ENCODE peak calls at places on chromosome 2, in eight cellular contexts. U is AG04450, H is small intestine, S is A549, R is HFF-Myc, J is body of pancreas, M is fibroblast of lung, I is psoas muscle. D is an unnamed sample.
A peak's percentile ranks its signal among the peaks of the same experiment; 100 is the strongest.

GRCh38 chr2:175575346-175576258 is 394.1 kb upstream of the ATP5MC3 start:
- DNase-seq in M (no peak), R (no peak), H (no peak), S (no peak), J (no peak), U (no peak), I (no peak), D (no peak)

GRCh38 chr2:181372656-181373055 is 84.5 kb upstream of the ITGA4 start:
- DNase-seq in R (no peak), U (no peak), M (no peak), S (no peak), J (no peak), H (no peak), I (no peak), D (no peak)

GRCh38 chr2:128498589-128498988 is 179.9 kb upstream of the HS6ST1 start:
- DNase-seq in U (no peak), S (no peak), H (no peak), R (no peak), I (no peak), M (no peak), J (no peak), D (no peak)

GRCh38 chr2:99940963-99941362 is 201.4 kb downstream of the AFF3 start:
- DNase-seq in H (no peak), J (no peak), S (no peak), R (no peak), I (no peak), U (no peak), M (peak; percentile 42), D (no peak)

GRCh38 chr2:111121028-111121872 is 536 bp downstream of the BCL2L11 start:
- DNase-seq in H (peak; percentile 54), I (peak; percentile 72), J (peak; percentile 61), U (no peak), R (no peak), M (peak; percentile 33), S (peak; percentile 45), D (peak; percentile 64)

GRCh38 chr2:1309507-1309906 is 103.8 kb upstream of the TPO start:
- DNase-seq in M (no peak), I (no peak), S (no peak), R (no peak), U (no peak), H (no peak), J (no peak), D (no peak)

GRCh38 chr2:42879913-42880737 is 87.7 kb upstream of the HAAO start:
- DNase-seq in H (no peak), I (no peak), U (no peak), S (no peak), J (peak; percentile 49), R (no peak), M (no peak), D (no peak)

GRCh38 chr2:193743089-193743488 is 1548.4 kb upstream of the TMEFF2 start:
- DNase-seq in R (no peak), M (no peak), S (no peak), U (no peak), H (no peak), I (no peak), J (no peak), D (no peak)

GRCh38 chr2:30768708-30769580 is 38.3 kb downstream of the CAPN13 start:
- DNase-seq in S (no peak), M (no peak), R (no peak), U (no peak), I (no peak), H (no peak), J (no peak), D (no peak)

GRCh38 chr2:235078182-235078581 is 126.4 kb downstream of the SH3BP4 start:
- DNase-seq in J (no peak), S (no peak), M (no peak), U (no peak), I (no peak), R (no peak), H (no peak), D (no peak)

GRCh38 chr2:72141881-72142742 is 5.5 kb downstream of the CYP26B1 start:
- DNase-seq in I (no peak), J (no peak), M (no peak), U (no peak), R (no peak), H (no peak), S (no peak), D (no peak)

GRCh38 chr2:239316562-239317465 is 84.0 kb downstream of the HDAC4 start:
- DNase-seq in S (no peak), U (no peak), M (peak; percentile 71), R (no peak), H (peak; percentile 57), J (peak; percentile 54), I (peak; percentile 84), D (peak; percentile 23)

GRCh38 chr2:170822292-170822884 is 5.7 kb downstream of the GAD1 start:
- DNase-seq in I (no peak), S (peak; percentile 37), R (no peak), J (no peak), U (no peak), H (no peak), M (no peak), D (no peak)
- H3K4me3 ChIP-seq in I (peak overlapping the region; percentile 60), S (peak overlapping the region; percentile 37), R (no peak overlapping the region), J (no peak overlapping the region), U (no peak overlapping the region), H (no peak overlapping the region), M (no peak overlapping the region), D (no peak overlapping the region)

DNA sequence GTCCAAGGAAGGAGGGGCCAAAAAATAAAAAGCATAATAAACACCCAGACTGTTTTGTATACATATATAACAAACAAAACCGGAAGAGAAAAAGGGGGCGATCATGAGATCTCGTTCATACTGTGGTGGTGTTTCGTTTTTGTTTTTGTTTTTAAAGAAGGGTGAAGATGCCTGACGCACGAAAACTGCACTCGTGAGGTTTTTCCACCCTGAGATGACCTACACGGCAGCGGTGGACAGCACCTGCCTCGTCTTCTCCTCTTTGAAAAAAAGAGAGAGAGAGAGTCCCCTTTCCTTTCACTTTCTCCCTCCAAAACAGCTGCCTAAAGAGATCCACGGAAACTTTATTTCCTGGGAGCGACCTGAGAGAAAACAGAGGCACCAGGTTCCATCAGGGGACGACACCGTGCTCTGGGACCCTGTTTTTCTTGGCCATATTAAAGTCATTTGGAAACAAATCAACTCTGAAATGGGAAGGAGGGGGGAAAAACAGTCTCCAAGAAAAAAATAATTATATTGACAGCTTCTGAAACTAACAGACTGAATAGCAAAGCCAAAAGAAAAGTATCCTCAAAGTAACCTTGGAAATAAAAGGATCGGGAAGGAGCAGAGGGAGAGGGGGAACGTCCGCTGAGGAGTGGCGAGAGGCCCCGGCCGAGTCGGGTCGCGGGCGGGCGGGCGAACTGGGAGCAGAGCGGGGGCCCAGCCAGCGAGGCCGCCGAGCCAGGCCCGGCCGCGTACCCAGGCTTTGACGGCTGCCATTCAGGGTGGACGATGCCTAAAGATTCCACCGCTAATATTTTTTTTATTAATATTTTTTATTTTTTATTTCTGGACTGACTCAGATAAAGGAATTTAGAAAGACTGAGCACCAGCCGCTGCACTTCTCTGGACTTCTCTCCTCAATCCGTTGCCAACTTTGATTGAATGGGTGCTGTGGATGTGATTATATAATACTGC is 3.6 kb downstream of the POU3F3 start:
- DNase-seq in J (no peak), S (no peak), I (no peak), R (no peak), U (no peak), M (no peak), H (peak; percentile 15), D (no peak)
- H3K4me3 ChIP-seq in J (no peak overlapping the region), S (peak overlapping the region; percentile 32), I (no peak overlapping the region), R (no peak overlapping the region), U (no peak overlapping the region), M (peak overlapping the region; percentile 24), H (peak overlapping the region; percentile 44), D (no peak overlapping the region)

DNA sequence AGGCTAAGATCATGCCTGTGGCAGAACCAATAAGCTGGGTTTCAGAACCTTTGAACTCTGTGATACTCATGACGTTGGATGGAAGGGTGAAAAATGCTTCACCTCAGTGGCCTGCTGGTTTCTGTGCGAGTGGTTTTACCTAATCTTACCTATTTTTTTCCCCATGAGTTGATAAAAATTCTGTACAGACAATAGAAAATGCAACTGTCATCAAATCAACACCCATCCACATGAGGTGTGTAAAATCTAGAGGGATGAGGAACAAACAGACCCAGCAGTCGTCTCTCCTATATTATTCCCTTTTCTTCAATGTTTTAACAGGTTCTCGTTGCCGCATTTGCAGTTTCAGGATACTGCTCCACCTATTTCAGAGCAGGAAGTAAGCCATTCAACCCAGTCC is 67.3 kb downstream of the PRKRA start:
- DNase-seq in U (no peak), S (no peak), I (no peak), M (no peak), J (no peak), H (no peak), R (no peak), D (no peak)
- H3K4me3 ChIP-seq in U (no peak overlapping the region), S (no peak overlapping the region), I (no peak overlapping the region), M (no peak overlapping the region), J (no peak overlapping the region), H (no peak overlapping the region), R (no peak overlapping the region), D (no peak overlapping the region)

GRCh38 chr2:65550246-65550645 is 117.8 kb upstream of the SPRED2 start:
- DNase-seq in H (no peak), S (no peak), I (no peak), R (no peak), M (no peak), J (no peak), U (no peak), D (no peak)
- H3K4me3 ChIP-seq in H (no peak overlapping the region), S (no peak overlapping the region), I (no peak overlapping the region), R (no peak overlapping the region), M (no peak overlapping the region), J (no peak overlapping the region), U (no peak overlapping the region), D (no peak overlapping the region)

GRCh38 chr2:197502201-197502600 is 2.0 kb downstream of the HSPE1 start:
- DNase-seq in R (no peak), H (no peak), J (no peak), U (no peak), M (no peak), S (no peak), I (no peak), D (no peak)
- H3K4me3 ChIP-seq in R (peak overlapping the region; percentile 71), H (peak overlapping the region; percentile 62), J (no peak overlapping the region), U (peak overlapping the region; percentile 7), M (peak overlapping the region; percentile 100), S (peak overlapping the region; percentile 86), I (peak overlapping the region; percentile 89), D (peak overlapping the region; percentile 2)

DNA sequence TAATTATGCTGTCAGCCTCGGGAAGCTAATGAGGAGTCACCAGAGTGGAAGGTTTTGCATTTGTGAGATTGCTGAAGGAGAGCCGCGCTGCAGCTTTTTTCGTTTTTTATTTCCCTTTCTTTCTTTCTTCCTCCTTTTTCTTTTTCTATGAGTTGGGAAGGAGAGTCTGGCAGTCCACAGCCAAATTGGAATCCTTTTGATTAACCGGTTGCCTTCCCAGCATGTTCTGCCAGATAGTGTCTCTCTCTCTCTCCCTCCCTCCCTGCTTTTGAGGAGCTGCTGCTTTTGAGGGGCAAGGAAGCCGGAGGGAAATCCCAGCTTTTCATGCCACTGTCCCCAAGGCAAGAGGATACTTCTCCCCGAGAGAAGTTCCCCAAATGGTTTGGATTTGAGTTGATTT is 82.1 kb downstream of the CDK15 start:
- DNase-seq in M (no peak), I (no peak), U (no peak), J (no peak), R (no peak), H (no peak), S (no peak), D (no peak)
- H3K4me3 ChIP-seq in M (peak overlapping the region; percentile 51), I (peak overlapping the region; percentile 53), U (peak overlapping the region; percentile 39), J (no peak overlapping the region), R (no peak overlapping the region), H (no peak overlapping the region), S (no peak overlapping the region), D (no peak overlapping the region)

D was measured in RWPE2.